ENCODE peak calls at places on chromosomes 4 and X, in five cellular contexts. A, P, J, I and C are unnamed samples.

GRCh38 chr4:33073811-33074210 is 2353.6 kb downstream of the PCDH7 start:
- DNase-seq in A (no peak), P (no peak), J (no peak), I (no peak), C (no peak)

GRCh38 chr4:37793562-37793961 is 32.9 kb upstream of the PGM2 start:
- DNase-seq in A (no peak), P (no peak), J (peak), I (no peak), C (peak)

GRCh38 chrX:54808109-54808604 is 612 bp downstream of the MAGED2 start:
- DNase-seq in A (no peak), P (peak), J (peak), I (peak), C (no peak)

GRCh38 chrX:101208152-101208905 is 11.3 kb upstream of the DRP2 start:
- DNase-seq in A (peak), P (no peak), J (peak), I (no peak), C (no peak)

GRCh38 chrX:1178580-1179057 is 33.8 kb downstream of the CRLF2 start:
- DNase-seq in A (no peak), P (no peak), J (no peak), I (no peak), C (no peak)

GRCh38 chrX:135193740-135194139 is 22.5 kb upstream of the CT55 start:
- DNase-seq in A (no peak), P (no peak), J (no peak), I (no peak), C (no peak)

GRCh38 chr4:168651374-168651773 is 154.5 kb downstream of the PALLD start:
- DNase-seq in A (no peak), P (no peak), J (no peak), I (no peak), C (no peak)

GRCh38 chr4:42142586-42142985 is 9.9 kb downstream of the BEND4 start:
- DNase-seq in A (no peak), P (no peak), J (no peak), I (no peak), C (no peak)

GRCh38 chr4:30535255-30535654 is 184.9 kb upstream of the PCDH7 start:
- DNase-seq in A (no peak), P (no peak), J (no peak), I (no peak), C (no peak)

GRCh38 chr4:145507636-145508035 is 26.0 kb downstream of the SMAD1 start:
- DNase-seq in A (no peak), P (no peak), J (peak), I (no peak), C (no peak)

GRCh38 chr4:6178757-6179156 is 21.6 kb downstream of the JAKMIP1 start:
- DNase-seq in A (no peak), P (no peak), J (no peak), I (no peak), C (no peak)

GRCh38 chr4:48557478-48557877 is 67.4 kb downstream of the ZAR1 start:
- DNase-seq in A (no peak), P (peak), J (no peak), I (peak), C (no peak)

GRCh38 chr4:73311428-73311827 is 52.8 kb upstream of the ANKRD17 start:
- DNase-seq in A (no peak), P (peak), J (peak), I (no peak), C (no peak)

GRCh38 chrX:74297766-74298165 is 6.2 kb upstream of the ZCCHC13 start:
- DNase-seq in A (no peak), P (no peak), J (no peak), I (no peak), C (no peak)

GRCh38 chr4:168656055-168656660 is 159.3 kb downstream of the PALLD start:
- DNase-seq in A (no peak), P (no peak), J (no peak), I (no peak), C (no peak)

GRCh38 chrX:106611682-106612402 is at the start of gene RADX:
- DNase-seq in A (peak), P (peak), J (peak), I (peak), C (no peak)

GRCh38 chr4:141375855-141376254 is 155.2 kb downstream of the ZNF330 start:
- DNase-seq in A (no peak), P (no peak), J (peak), I (peak), C (no peak)

GRCh38 chr4:176276710-176277109 is 7.7 kb upstream of the ASB5 start:
- DNase-seq in A (no peak), P (no peak), J (no peak), I (no peak), C (no peak)

GRCh38 chr4:54165438-54165837 is 63.7 kb upstream of the PDGFRA start:
- DNase-seq in A (no peak), P (no peak), J (peak), I (no peak), C (no peak)

GRCh38 chrX:17377795-17378194 is 2.8 kb downstream of the NHS start:
- DNase-seq in A (no peak), P (no peak), J (no peak), I (no peak), C (no peak)
- H3K4me3 ChIP-seq in A (no peak), P (no peak), J (no peak), I (peak), C (no peak)

DNA sequence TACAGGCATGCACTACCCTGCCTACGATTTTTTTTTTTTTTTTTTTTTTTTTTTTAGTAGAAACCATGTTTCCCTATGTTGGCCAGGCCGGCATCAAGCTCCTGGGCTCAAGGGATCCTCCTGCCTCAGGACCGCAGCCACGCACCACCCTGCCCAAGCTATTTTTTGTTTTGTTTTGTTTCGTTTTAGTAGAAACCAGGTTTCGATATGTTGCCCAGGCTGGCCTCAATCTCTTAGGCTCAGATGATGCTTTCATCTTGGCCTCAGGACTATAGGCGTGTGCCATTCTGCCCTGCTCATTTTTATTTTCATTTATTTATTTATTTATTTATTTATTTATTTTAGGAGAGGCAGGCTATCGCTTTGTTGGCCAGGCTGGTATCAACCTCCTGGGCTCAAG is 1.2 kb upstream of the SSX3 start:
- DNase-seq in A (no peak), P (no peak), J (no peak), I (no peak), C (no peak)
- TF ChIP-seq REST in A (no peak), P (no peak), J (no peak), I (no peak), C (no peak)

GRCh38 chr4:1379801-1380331 is 26.4 kb downstream of the NKX1-1 start:
- DNase-seq in A (no peak), P (no peak), J (no peak), I (no peak), C (no peak)
- TF ChIP-seq GABPA in A (no peak), P (no peak), J (no peak), I (no peak), C (no peak)

GRCh38 chr4:17811078-17811603 is 362 bp downstream of the NCAPG start:
- DNase-seq in A (no peak), P (no peak), J (no peak), I (no peak), C (no peak)

GRCh38 chr4:17805580-17805979 is 5.0 kb downstream of the DCAF16 start:
- DNase-seq in A (no peak), P (no peak), J (no peak), I (no peak), C (no peak)

GRCh38 chr4:17809667-17810066 is 890 bp downstream of the DCAF16 start:
- DNase-seq in A (no peak), P (no peak), J (peak), I (no peak), C (no peak)

GRCh38 chr4:17810260-17811077 is at the start of the genes DCAF16 and NCAPG:
- DNase-seq in A (peak), P (peak), J (peak), I (peak), C (peak)

GRCh38 chr4:17807446-17807845 is 3.1 kb downstream of the DCAF16 start:
- DNase-seq in A (no peak), P (no peak), J (no peak), I (no peak), C (no peak)
- H3K4me3 ChIP-seq in A (peak), P (peak), J (peak), I (peak), C (no peak)

DNA sequence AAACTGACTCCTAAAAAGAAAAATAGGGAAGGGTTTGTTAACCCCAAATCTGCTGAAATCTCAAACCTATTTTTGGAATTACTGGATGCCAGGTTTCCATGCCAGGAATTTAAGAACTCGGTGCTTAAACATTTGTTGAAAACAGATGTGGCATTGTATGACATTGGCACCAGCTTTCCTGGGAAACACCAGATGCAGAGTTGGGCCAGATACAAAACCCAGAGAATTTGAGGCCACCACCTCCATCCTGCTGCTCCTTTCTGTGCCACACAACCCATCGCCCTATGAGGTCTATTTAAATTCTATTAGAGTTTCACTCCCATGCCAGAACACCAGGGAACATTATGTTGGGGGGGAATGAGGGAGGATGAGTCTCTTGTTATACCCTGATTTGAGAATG is 71.7 kb downstream of the ARAP2 start:
- DNase-seq in A (no peak), P (no peak), J (no peak), I (no peak), C (no peak)
- TF ChIP-seq REST in A (no peak), P (no peak), J (no peak), I (no peak), C (no peak)

GRCh38 chr4:187541666-187542065 is 453.9 kb upstream of the ZFP42 start:
- DNase-seq in A (no peak), P (no peak), J (no peak), I (no peak), C (no peak)
- TF ChIP-seq GABPA in A (no peak), P (no peak), J (no peak), I (no peak), C (no peak)

DNA sequence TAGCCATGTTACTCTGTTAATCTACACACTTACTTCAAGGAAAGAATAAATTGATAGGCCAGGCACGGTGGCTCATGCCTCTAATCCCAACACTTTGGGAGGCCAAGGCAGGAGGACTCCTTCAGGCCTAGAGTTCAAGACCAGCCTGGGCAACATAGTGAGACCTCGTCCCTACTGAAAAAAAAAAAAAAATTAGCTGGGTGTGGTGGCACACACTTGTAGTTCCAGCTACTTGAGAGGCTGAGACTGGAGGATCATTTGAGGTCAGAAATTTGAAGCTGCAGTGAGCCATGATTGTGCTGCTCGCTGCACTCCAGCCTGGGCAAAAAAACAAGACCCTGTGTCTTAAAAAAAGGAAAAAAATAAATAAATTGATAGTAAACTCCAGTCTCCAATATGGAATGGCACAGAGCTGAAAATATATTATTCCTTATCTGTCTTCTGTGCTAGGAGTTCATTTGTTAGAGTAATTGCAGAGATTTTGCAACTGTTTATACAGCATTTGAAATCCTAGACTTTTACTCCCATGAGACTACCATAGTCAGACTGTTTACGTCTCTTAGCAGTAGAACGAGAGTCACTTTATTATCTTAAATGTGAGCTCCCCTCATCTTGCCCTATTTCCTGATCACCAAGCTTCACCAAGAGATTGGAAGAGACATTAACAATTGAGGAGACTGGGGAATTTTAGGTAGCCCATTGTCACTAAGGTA is 18.8 kb upstream of the TMEM131L start:
- DNase-seq in A (no peak), P (no peak), J (no peak), I (no peak), C (no peak)
- H3K4me3 ChIP-seq in A (no peak), P (no peak), J (no peak), I (no peak), C (no peak)